ENCODE peak calls at places on chromosome 9, in four cellular contexts. F is M059J, I is germinal center, O is GM23248. R is an unnamed sample.

GRCh38 chr9:79377315-79377855 is 194.4 kb upstream of the TLE4 start:
- DNase-seq in F (peak; percentile 68), I (no peak), O (peak; percentile 27), R (no peak)

GRCh38 chr9:135224921-135225541 is 137.6 kb downstream of the OLFM1 start:
- DNase-seq in F (no peak), I (no peak), O (no peak), R (no peak)

GRCh38 chr9:115117999-115118470 is at the start of gene TNC:
- DNase-seq in F (peak; percentile 94), I (no peak), O (peak; percentile 88), R (peak; percentile 54)

GRCh38 chr9:35835216-35835604 is 6.2 kb downstream of the TMEM8B start:
- DNase-seq in F (no peak), I (no peak), O (peak; percentile 31), R (no peak)

GRCh38 chr9:121974421-121974820 is 118.7 kb downstream of the TTLL11 start:
- DNase-seq in F (peak; percentile 38), I (no peak), O (no peak), R (no peak)

GRCh38 chr9:29830815-29831214 is 2257.5 kb upstream of the C9orf72 start:
- DNase-seq in F (peak; percentile 46), I (no peak), O (peak; percentile 4), R (no peak)

GRCh38 chr9:131656356-131657030 is 83.4 kb downstream of the RAPGEF1 start:
- DNase-seq in F (no peak), I (peak; percentile 80), O (no peak), R (no peak)

GRCh38 chr9:128702949-128703615 is 779 bp downstream of the PKN3 start:
- DNase-seq in F (no peak), I (peak; percentile 42), O (peak; percentile 27), R (peak; percentile 48)

GRCh38 chr9:133492061-133493021 is 13.4 kb upstream of the SLC2A6 start:
- DNase-seq in F (peak; percentile 70), I (no peak), O (peak; percentile 29), R (peak; percentile 55)

GRCh38 chr9:107874591-107875374 is 385.2 kb upstream of the KLF4 start:
- DNase-seq in F (no peak), I (no peak), O (peak; percentile 74), R (no peak)

GRCh38 chr9:133513214-133514088 is 11.3 kb downstream of the MYMK start:
- DNase-seq in F (no peak), I (no peak), O (no peak), R (no peak)

GRCh38 chr9:77438653-77439052 is 209.5 kb downstream of the GNA14 start:
- DNase-seq in F (no peak), I (no peak), O (no peak), R (no peak)

R was measured in AG08396.